ENCODE peak calls at places on chromosomes 13 and 19, in seven cellular contexts. R is right lobe of liver, C is vagina, L is heart left ventricle, F is gastrocnemius medialis, Y is ascending aorta, I is neural progenitor cell. V is an unnamed sample. For H3K4me1, the result is how much of the 10 kb centered on the place peaks cover.

GRCh38 chr13:99296270-99296865 is 10.8 kb downstream of the GPR183 start:
- DNase-seq in F (no peak), R (no peak), C (no peak), L (no peak), I (no peak), Y (no peak), V (no peak)

GRCh38 chr13:61410669-61411297 is 4.9 kb downstream of the PCDH20 start:
- DNase-seq in C (no peak), R (no peak), F (no peak), L (no peak), I (peak), Y (no peak), V (no peak)

GRCh38 chr19:56566904-56567273 is 379 bp upstream of the ZNF470 start:
- DNase-seq in F (peak), C (no peak), R (peak), Y (peak), L (peak), I (no peak), V (peak)

GRCh38 chr13:25709088-25709487 is 337.3 kb downstream of the ATP8A2 start:
- DNase-seq in I (no peak), C (no peak), R (no peak), L (no peak), Y (no peak), F (no peak), V (no peak)

GRCh38 chr19:57302020-57302465 is 18.2 kb upstream of the ZNF543 start:
- DNase-seq in R (no peak), L (peak), C (no peak), F (peak), I (no peak), Y (peak), V (peak)

GRCh38 chr13:98423417-98423816 is 153.5 kb downstream of the STK24 start:
- DNase-seq in Y (no peak), L (no peak), F (no peak), C (no peak), R (no peak), I (no peak), V (no peak)

GRCh38 chr13:24271611-24272451 is 37.5 kb upstream of the C1QTNF9 start:
- DNase-seq in F (no peak), I (peak), Y (peak), L (peak), C (no peak), R (peak), V (peak)

GRCh38 chr19:16585808-16586476 is 13.7 kb upstream of the SLC35E1 start:
- DNase-seq in I (no peak), C (no peak), F (no peak), Y (no peak), R (no peak), L (no peak), V (no peak)

GRCh38 chr13:81770868-81771505 is 1430.1 kb upstream of the SPRY2 start:
- DNase-seq in Y (no peak), L (no peak), F (no peak), I (peak), C (no peak), R (no peak), V (no peak)

GRCh38 chr13:50209646-50210045 is 194.4 kb downstream of the KCNRG start:
- DNase-seq in Y (no peak), L (no peak), C (no peak), F (no peak), I (no peak), R (no peak), V (no peak)

GRCh38 chr13:80840313-80840976 is 499.5 kb upstream of the SPRY2 start:
- DNase-seq in I (peak), C (no peak), F (peak), Y (no peak), L (no peak), R (no peak), V (no peak)

GRCh38 chr19:39155114-39155700 is 29.6 kb downstream of the PAK4 start:
- DNase-seq in C (no peak), I (no peak), R (no peak), F (no peak), Y (no peak), L (no peak), V (no peak)
- H3K4me1 ChIP-seq in C (half or more), I (under half), R (under half), F (under half), Y (under half), L (under half), V (under half)

GRCh38 chr13:37263881-37264280 is 158.4 kb upstream of the CSNK1A1L start:
- DNase-seq in I (peak), R (no peak), Y (no peak), F (no peak), L (no peak), C (no peak), V (no peak)
- H3K27ac ChIP-seq in I (no peak), R (no peak), Y (no peak), F (no peak), L (no peak), C (no peak), V (no peak)

GRCh38 chr19:38252385-38252784 is 3.8 kb downstream of the PPP1R14A start:
- DNase-seq in I (no peak), Y (no peak), C (no peak), F (no peak), R (no peak), L (no peak), V (no peak)

GRCh38 chr19:38250821-38251563 is 5.2 kb downstream of the PPP1R14A start:
- DNase-seq in L (peak), I (no peak), C (no peak), R (peak), F (peak), Y (peak), V (peak)

GRCh38 chr19:38250428-38250820 is 5.8 kb downstream of the PPP1R14A start:
- DNase-seq in Y (no peak), F (no peak), R (no peak), L (no peak), C (no peak), I (no peak), V (no peak)

GRCh38 chr19:38252935-38253691 is 3.1 kb downstream of the PPP1R14A start:
- DNase-seq in R (peak), F (no peak), C (no peak), L (peak), I (peak), Y (peak), V (peak)

DNA sequence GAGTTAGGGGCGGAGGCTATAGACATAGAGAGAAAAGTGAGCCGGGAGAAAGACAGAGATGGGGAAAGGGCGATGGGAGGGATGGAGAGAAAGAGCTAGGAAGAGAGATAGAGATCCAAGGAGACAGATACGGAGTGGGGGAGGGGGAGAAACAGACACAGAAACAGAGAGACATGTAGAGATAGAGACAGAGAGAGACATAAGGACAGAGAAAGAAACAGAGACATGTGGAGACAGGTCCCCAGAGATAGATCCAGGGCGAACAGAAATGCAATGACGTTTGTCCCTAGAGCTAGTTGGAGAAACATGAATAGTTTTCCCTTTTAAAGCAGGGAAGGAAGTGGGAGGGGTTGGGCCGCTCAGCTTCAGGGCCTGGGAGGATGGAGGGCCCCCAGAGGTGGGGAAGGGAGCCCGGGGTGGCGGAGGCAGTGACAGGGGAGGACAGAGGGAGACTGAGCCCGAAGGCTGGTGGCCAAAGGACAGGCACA is 4.6 kb downstream of the PPP1R14A start:
- DNase-seq in Y (peak), R (peak), C (no peak), I (no peak), L (peak), F (peak), V (peak)
- H3K4me1 ChIP-seq in Y (half or more), R (under half), C (under half), I (under half), L (under half), F (under half), V (under half)

GRCh38 chr13:113860051-113860471 is 3.8 kb downstream of the GAS6 start:
- DNase-seq in L (no peak), Y (no peak), F (no peak), I (no peak), R (no peak), C (no peak), V (no peak)

GRCh38 chr13:113859311-113860050 is 4.4 kb downstream of the GAS6 start:
- DNase-seq in R (no peak), C (no peak), L (no peak), F (no peak), I (no peak), Y (no peak), V (no peak)

GRCh38 chr13:113862191-113862765 is 1.6 kb downstream of the GAS6 start:
- DNase-seq in C (no peak), R (no peak), L (peak), I (no peak), Y (no peak), F (no peak), V (peak)

GRCh38 chr13:113861433-113862030 is 2.3 kb downstream of the GAS6 start:
- DNase-seq in R (no peak), Y (no peak), F (no peak), L (no peak), C (no peak), I (no peak), V (no peak)

DNA sequence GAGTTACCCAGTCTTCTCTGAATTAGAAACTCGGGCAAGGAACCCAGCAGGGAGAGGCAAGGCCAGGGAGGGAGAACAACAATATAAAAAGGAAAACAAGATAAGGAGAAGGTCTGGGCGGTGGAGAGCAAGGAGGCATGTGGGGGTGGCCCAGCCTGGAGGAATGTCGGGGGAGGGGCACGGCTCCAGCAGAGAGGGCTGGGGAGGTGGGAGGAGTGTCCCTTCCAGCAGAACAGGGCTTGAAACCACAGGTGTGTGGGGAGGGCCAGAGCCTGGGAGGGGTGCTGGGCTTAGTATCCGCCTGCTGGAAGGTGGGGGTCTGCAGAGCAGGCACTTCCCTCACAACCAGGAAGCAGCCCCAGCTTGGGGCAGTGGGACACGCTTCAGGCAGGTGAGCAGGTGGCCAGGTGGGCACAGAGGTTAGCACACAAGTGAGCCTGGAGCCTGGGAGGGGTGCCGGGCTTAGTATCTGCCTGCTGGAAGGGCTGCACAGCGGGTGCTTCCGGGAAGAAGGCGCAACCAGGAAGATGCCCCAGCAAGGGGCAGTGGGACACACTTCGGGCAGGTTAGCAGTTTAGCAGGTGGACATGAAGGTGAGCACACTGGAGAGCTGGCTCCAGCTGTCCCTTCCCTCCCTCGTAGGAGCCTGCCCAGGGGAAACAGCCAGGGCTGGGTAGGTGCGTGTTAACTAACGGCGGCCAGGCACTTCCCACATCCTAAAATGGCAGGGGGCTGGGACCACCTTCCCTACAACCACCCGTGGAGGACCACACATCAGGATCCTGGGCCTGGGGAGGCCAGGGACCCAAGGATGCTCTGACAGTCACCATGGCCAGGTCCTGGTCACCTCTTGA is 3.1 kb downstream of the GAS6 start:
- DNase-seq in R (no peak), L (no peak), F (no peak), Y (no peak), C (no peak), I (peak), V (peak)
- H3K27ac ChIP-seq in R (no peak), L (peak), F (peak), Y (peak), C (peak), I (peak), V (no peak)

GRCh38 chr19:1451916-1452801 is 2.2 kb downstream of the APC2 start:
- DNase-seq in F (no peak), I (peak), Y (no peak), C (no peak), R (no peak), L (no peak), V (no peak)
- H3K4me1 ChIP-seq in F (under half), I (under half), Y (under half), C (under half), R (under half), L (under half), V (under half)